ENCODE peak calls at places on chromosomes 16 and 17, in five cellular contexts. B, N, X, C and K are unnamed samples.

GRCh38 chr16:84692451-84692850 is 7.3 kb upstream of the USP10 start:
- DNase-seq in B (no peak), N (no peak), X (no peak), C (no peak), K (no peak)

GRCh38 chr16:16099320-16099719 is 124.0 kb downstream of the ABCC6 start:
- DNase-seq in B (no peak), N (no peak), X (no peak), C (no peak), K (no peak)

GRCh38 chr16:634051-634670 is 1.9 kb downstream of the METTL26 start:
- DNase-seq in B (no peak), N (no peak), X (no peak), C (no peak), K (no peak)

GRCh38 chr16:79021991-79022390 is 578.5 kb downstream of the MAF start:
- DNase-seq in B (no peak), N (no peak), X (no peak), C (no peak), K (no peak)

GRCh38 chr17:76386966-76387765 is 2.8 kb downstream of the SPHK1 start:
- DNase-seq in B (no peak), N (no peak), X (no peak), C (no peak), K (no peak)

GRCh38 chr17:73232587-73233373 is 28.9 kb downstream of the CPSF4L start:
- DNase-seq in B (no peak), N (no peak), X (peak), C (peak), K (peak)

GRCh38 chr17:11899494-11899893 is 97.8 kb downstream of the ZNF18 start:
- DNase-seq in B (no peak), N (no peak), X (no peak), C (no peak), K (peak)

GRCh38 chr17:74605361-74605760 is 13.3 kb upstream of the CD300LD start:
- DNase-seq in B (no peak), N (no peak), X (no peak), C (peak), K (no peak)